ENCODE peak calls at places on chromosomes 1 and 21, in six cellular contexts. One of them, this sample, is unnamed. For H3K9me3, the result is how much of the 10 kb centered on the place peaks cover.

GRCh38 chr1:158071106-158071505 is 77.7 kb downstream of the KIRREL1 start:
- DNase-seq in HepG2: no peak
- DNase-seq in OCI-LY7: no peak
- DNase-seq in DND-41: peak
- DNase-seq in GM23248: peak
- DNase-seq in H9: no peak
- DNase-seq in this sample: no peak

GRCh38 chr1:56837244-56837926 is 17.2 kb upstream of the C8A start:
- DNase-seq in GM23248: peak
- DNase-seq in OCI-LY7: no peak
- DNase-seq in DND-41: no peak
- DNase-seq in HepG2: no peak
- DNase-seq in H9: no peak
- DNase-seq in this sample: no peak

GRCh38 chr1:23619299-23620188 is 60.2 kb upstream of the ID3 start:
- DNase-seq in HepG2: no peak
- DNase-seq in OCI-LY7: peak
- DNase-seq in DND-41: peak
- DNase-seq in H9: peak
- DNase-seq in GM23248: peak
- DNase-seq in this sample: peak

GRCh38 chr1:115729765-115730164 is 38.7 kb downstream of the CASQ2 start:
- DNase-seq in OCI-LY7: no peak
- DNase-seq in HepG2: no peak
- DNase-seq in DND-41: no peak
- DNase-seq in GM23248: no peak
- DNase-seq in H9: no peak
- DNase-seq in this sample: no peak

GRCh38 chr1:204348722-204349121 is 11.0 kb downstream of the PLEKHA6 start:
- DNase-seq in GM23248: peak
- DNase-seq in OCI-LY7: no peak
- DNase-seq in DND-41: no peak
- DNase-seq in H9: no peak
- DNase-seq in HepG2: peak
- DNase-seq in this sample: no peak

GRCh38 chr1:152112885-152113432 is 2.3 kb downstream of the TCHH start:
- DNase-seq in OCI-LY7: no peak
- DNase-seq in DND-41: no peak
- DNase-seq in GM23248: peak
- DNase-seq in HepG2: no peak
- DNase-seq in H9: no peak
- DNase-seq in this sample: no peak

GRCh38 chr1:176831150-176831549 is 333.4 kb downstream of the ASTN1 start:
- DNase-seq in HepG2: no peak
- DNase-seq in DND-41: no peak
- DNase-seq in GM23248: no peak
- DNase-seq in H9: no peak
- DNase-seq in OCI-LY7: no peak
- DNase-seq in this sample: no peak

GRCh38 chr21:17585875-17586450 is 26.7 kb downstream of the BTG3 start:
- DNase-seq in HepG2: peak
- DNase-seq in OCI-LY7: peak
- DNase-seq in DND-41: peak
- DNase-seq in GM23248: peak
- DNase-seq in H9: no peak
- DNase-seq in this sample: no peak

GRCh38 chr1:9231648-9232332 is 2.8 kb upstream of the H6PD start:
- DNase-seq in HepG2: no peak
- DNase-seq in H9: no peak
- DNase-seq in GM23248: peak
- DNase-seq in OCI-LY7: no peak
- DNase-seq in DND-41: no peak
- DNase-seq in this sample: peak

GRCh38 chr1:79679916-79680315 is 673.4 kb upstream of the ADGRL4 start:
- DNase-seq in GM23248: no peak
- DNase-seq in OCI-LY7: no peak
- DNase-seq in HepG2: no peak
- DNase-seq in H9: no peak
- DNase-seq in DND-41: no peak
- DNase-seq in this sample: no peak

GRCh38 chr1:240031009-240031408 is 60.7 kb upstream of the FMN2 start:
- DNase-seq in GM23248: peak
- DNase-seq in H9: no peak
- DNase-seq in HepG2: peak
- DNase-seq in OCI-LY7: no peak
- DNase-seq in DND-41: no peak
- DNase-seq in this sample: no peak

GRCh38 chr1:89870998-89871397 is 50.2 kb downstream of the LRRC8D start:
- DNase-seq in OCI-LY7: no peak
- DNase-seq in GM23248: no peak
- DNase-seq in HepG2: peak
- DNase-seq in H9: no peak
- DNase-seq in DND-41: no peak
- DNase-seq in this sample: no peak

GRCh38 chr1:173301507-173301906 is 94.4 kb upstream of the TNFSF4 start:
- DNase-seq in HepG2: no peak
- DNase-seq in H9: no peak
- DNase-seq in OCI-LY7: no peak
- DNase-seq in GM23248: peak
- DNase-seq in DND-41: no peak
- DNase-seq in this sample: no peak

GRCh38 chr1:234144866-234145265 is 228.4 kb upstream of the COA6 start:
- DNase-seq in HepG2: no peak
- DNase-seq in OCI-LY7: no peak
- DNase-seq in GM23248: peak
- DNase-seq in DND-41: no peak
- DNase-seq in H9: no peak
- DNase-seq in this sample: no peak

GRCh38 chr1:32151319-32151787 is 28.1 kb upstream of the TXLNA start:
- DNase-seq in DND-41: no peak
- DNase-seq in OCI-LY7: no peak
- DNase-seq in GM23248: peak
- DNase-seq in HepG2: no peak
- DNase-seq in H9: no peak
- DNase-seq in this sample: no peak

GRCh38 chr1:153537376-153537730 is 1.6 kb upstream of the S100A6 start:
- DNase-seq in HepG2: no peak
- DNase-seq in GM23248: no peak
- DNase-seq in H9: no peak
- DNase-seq in DND-41: no peak
- DNase-seq in OCI-LY7: no peak
- DNase-seq in this sample: no peak

GRCh38 chr1:168613689-168614655 is 37.6 kb downstream of the XCL1 start:
- DNase-seq in HepG2: no peak
- DNase-seq in OCI-LY7: no peak
- DNase-seq in DND-41: no peak
- DNase-seq in GM23248: no peak
- DNase-seq in H9: no peak
- DNase-seq in this sample: no peak

GRCh38 chr1:235708390-235708962 is 58.9 kb upstream of the GNG4 start:
- DNase-seq in DND-41: no peak
- DNase-seq in H9: no peak
- DNase-seq in GM23248: peak
- DNase-seq in OCI-LY7: no peak
- DNase-seq in HepG2: peak
- DNase-seq in this sample: peak

GRCh38 chr1:26289158-26290059 is 9.5 kb downstream of the SH3BGRL3 start:
- DNase-seq in DND-41: peak
- DNase-seq in HepG2: no peak
- DNase-seq in H9: no peak
- DNase-seq in GM23248: no peak
- DNase-seq in OCI-LY7: peak
- DNase-seq in this sample: no peak

GRCh38 chr1:240765732-240766363 is 153.9 kb upstream of the GREM2 start:
- DNase-seq in HepG2: no peak
- DNase-seq in GM23248: peak
- DNase-seq in H9: no peak
- DNase-seq in DND-41: no peak
- DNase-seq in OCI-LY7: no peak
- DNase-seq in this sample: peak

GRCh38 chr1:226019550-226019949 is 20.4 kb upstream of the SDE2 start:
- DNase-seq in DND-41: no peak
- DNase-seq in GM23248: no peak
- DNase-seq in OCI-LY7: no peak
- DNase-seq in HepG2: no peak
- DNase-seq in H9: no peak
- DNase-seq in this sample: no peak

GRCh38 chr21:17451364-17451869 is 61.4 kb upstream of the CXADR start:
- DNase-seq in GM23248: peak
- DNase-seq in H9: no peak
- DNase-seq in OCI-LY7: no peak
- DNase-seq in DND-41: no peak
- DNase-seq in HepG2: peak
- DNase-seq in this sample: peak

GRCh38 chr1:219189021-219189824 is 15.5 kb downstream of the LYPLAL1 start:
- DNase-seq in DND-41: no peak
- DNase-seq in GM23248: peak
- DNase-seq in HepG2: no peak
- DNase-seq in OCI-LY7: no peak
- DNase-seq in H9: no peak
- DNase-seq in this sample: no peak

GRCh38 chr21:34890724-34891609 is 158.1 kb downstream of the RUNX1 start:
- DNase-seq in OCI-LY7: no peak
- DNase-seq in DND-41: no peak
- DNase-seq in H9: peak
- DNase-seq in HepG2: no peak
- DNase-seq in GM23248: peak
- DNase-seq in this sample: no peak

GRCh38 chr1:156749429-156750118 is 1.9 kb downstream of the HDGF start:
- DNase-seq in GM23248: peak
- DNase-seq in H9: no peak
- DNase-seq in OCI-LY7: no peak
- DNase-seq in HepG2: peak
- DNase-seq in DND-41: no peak
- DNase-seq in this sample: peak

GRCh38 chr1:21891621-21892479 is 45.3 kb downstream of the HSPG2 start:
- DNase-seq in H9: no peak
- DNase-seq in OCI-LY7: no peak
- DNase-seq in HepG2: no peak
- DNase-seq in DND-41: no peak
- DNase-seq in GM23248: no peak
- DNase-seq in this sample: no peak

GRCh38 chr21:33802458-33802857 is 113.1 kb downstream of the ATP5PO start:
- DNase-seq in GM23248: no peak
- DNase-seq in H9: no peak
- DNase-seq in DND-41: no peak
- DNase-seq in OCI-LY7: no peak
- DNase-seq in HepG2: no peak
- DNase-seq in this sample: no peak

DNA sequence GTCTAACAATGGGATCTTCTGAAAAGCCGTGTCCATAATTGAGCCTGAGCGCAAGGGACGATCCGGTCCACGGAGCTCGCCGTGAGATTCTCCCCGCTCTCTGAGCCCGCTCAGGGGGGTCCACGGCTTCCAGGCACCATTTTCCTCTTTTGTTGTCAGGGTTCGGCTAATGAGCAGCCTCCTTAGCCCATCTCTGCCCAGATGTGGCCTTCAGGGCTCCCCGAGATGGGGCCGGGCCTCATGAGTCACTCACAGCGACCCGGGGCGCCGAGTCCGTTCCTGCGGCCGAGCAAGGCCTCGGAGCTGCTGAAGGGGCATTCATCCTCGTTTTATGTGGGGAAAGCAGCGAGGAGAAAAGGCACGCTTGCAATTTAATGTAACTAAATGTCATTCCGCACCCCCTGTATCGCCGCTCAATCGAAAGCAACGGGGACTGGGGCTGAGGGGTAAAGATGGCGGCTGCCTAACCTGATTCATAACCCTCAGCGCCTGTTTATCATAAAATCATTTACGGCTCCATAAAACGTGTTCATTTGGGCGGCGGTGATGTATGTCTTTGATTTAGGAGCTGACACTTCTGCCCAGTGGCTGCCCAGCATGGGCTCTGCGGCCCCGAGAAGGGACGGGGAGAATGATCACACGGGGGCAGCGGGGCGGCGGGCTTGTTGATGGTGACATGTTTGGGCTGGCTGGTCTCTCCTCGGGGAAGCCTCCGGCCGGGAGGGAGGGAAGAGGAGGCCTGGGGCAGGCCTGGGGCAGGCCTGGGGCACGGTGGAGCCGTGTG is 232.6 kb upstream of the C1orf174 start:
- DNase-seq in GM23248: no peak
- DNase-seq in H9: no peak
- DNase-seq in OCI-LY7: no peak
- DNase-seq in DND-41: no peak
- DNase-seq in HepG2: no peak
- DNase-seq in this sample: no peak
- H3K9me3 ChIP-seq in GM23248: under half
- H3K9me3 ChIP-seq in H9: under half
- H3K9me3 ChIP-seq in OCI-LY7: under half
- H3K9me3 ChIP-seq in DND-41: under half
- H3K9me3 ChIP-seq in HepG2: under half
- H3K9me3 ChIP-seq in this sample: under half

GRCh38 chr1:212218911-212219310 is 66.3 kb upstream of the PPP2R5A start:
- DNase-seq in H9: no peak
- DNase-seq in OCI-LY7: peak
- DNase-seq in DND-41: no peak
- DNase-seq in GM23248: peak
- DNase-seq in HepG2: no peak
- DNase-seq in this sample: no peak

GRCh38 chr1:212224102-212224501 is 61.1 kb upstream of the PPP2R5A start:
- DNase-seq in HepG2: no peak
- DNase-seq in GM23248: no peak
- DNase-seq in OCI-LY7: no peak
- DNase-seq in H9: no peak
- DNase-seq in DND-41: no peak
- DNase-seq in this sample: no peak

GRCh38 chr1:212219679-212220463 is 65.3 kb upstream of the PPP2R5A start:
- DNase-seq in HepG2: no peak
- DNase-seq in OCI-LY7: no peak
- DNase-seq in DND-41: no peak
- DNase-seq in GM23248: no peak
- DNase-seq in H9: no peak
- DNase-seq in this sample: no peak

GRCh38 chr1:212225416-212225815 is 59.8 kb upstream of the PPP2R5A start:
- DNase-seq in HepG2: no peak
- DNase-seq in H9: no peak
- DNase-seq in DND-41: no peak
- DNase-seq in GM23248: no peak
- DNase-seq in OCI-LY7: no peak
- DNase-seq in this sample: no peak

GRCh38 chr1:212221801-212222200 is 63.4 kb upstream of the PPP2R5A start:
- DNase-seq in DND-41: no peak
- DNase-seq in HepG2: no peak
- DNase-seq in H9: no peak
- DNase-seq in OCI-LY7: no peak
- DNase-seq in GM23248: no peak
- DNase-seq in this sample: no peak
- H3K4me2 ChIP-seq in DND-41: no peak
- H3K4me2 ChIP-seq in HepG2: no peak
- H3K4me2 ChIP-seq in H9: no peak
- H3K4me2 ChIP-seq in OCI-LY7: no peak
- H3K4me2 ChIP-seq in GM23248: no peak
- H3K4me2 ChIP-seq in this sample: no peak

GRCh38 chr1:45263132-45263531 is 56.7 kb upstream of the ZSWIM5 start:
- DNase-seq in DND-41: no peak
- DNase-seq in OCI-LY7: no peak
- DNase-seq in H9: no peak
- DNase-seq in HepG2: no peak
- DNase-seq in GM23248: no peak
- DNase-seq in this sample: no peak
- H3K9me3 ChIP-seq in DND-41: under half
- H3K9me3 ChIP-seq in OCI-LY7: under half
- H3K9me3 ChIP-seq in H9: under half
- H3K9me3 ChIP-seq in HepG2: under half
- H3K9me3 ChIP-seq in GM23248: under half
- H3K9me3 ChIP-seq in this sample: under half

GRCh38 chr21:42063578-42064521 is 7.3 kb upstream of the UMODL1 start:
- DNase-seq in HepG2: no peak
- DNase-seq in GM23248: no peak
- DNase-seq in H9: no peak
- DNase-seq in OCI-LY7: peak
- DNase-seq in DND-41: peak
- DNase-seq in this sample: peak
- H3K4me2 ChIP-seq in HepG2: no peak
- H3K4me2 ChIP-seq in GM23248: no peak
- H3K4me2 ChIP-seq in H9: no peak
- H3K4me2 ChIP-seq in OCI-LY7: peak
- H3K4me2 ChIP-seq in DND-41: peak
- H3K4me2 ChIP-seq in this sample: no peak